ENCODE peak calls at places on chromosomes 16 and 17, in four cellular contexts. One of them, this sample, is unnamed.

GRCh38 chr17:10026786-10027046 is 121.6 kb upstream of the RCVRN start:
- DNase-seq in neural progenitor cell: no peak
- DNase-seq in ovary: no peak
- DNase-seq in AG09309: no peak
- DNase-seq in this sample: no peak

GRCh38 chr17:66625321-66625767 is 209.6 kb upstream of the CACNG5 start:
- DNase-seq in neural progenitor cell: peak; percentile 14
- DNase-seq in AG09309: no peak
- DNase-seq in ovary: no peak
- DNase-seq in this sample: no peak

GRCh38 chr16:69049146-69049545 is 56.3 kb upstream of the HAS3 start:
- DNase-seq in ovary: no peak
- DNase-seq in AG09309: no peak
- DNase-seq in neural progenitor cell: no peak
- DNase-seq in this sample: no peak

GRCh38 chr16:73202176-73202729 is 154.3 kb upstream of the ZFHX3 start:
- DNase-seq in AG09309: peak; percentile 98
- DNase-seq in neural progenitor cell: no peak
- DNase-seq in ovary: no peak
- DNase-seq in this sample: peak; percentile 97

GRCh38 chr17:40092581-40092980 is 7.8 kb downstream of the NR1D1 start:
- DNase-seq in ovary: peak; percentile 50
- DNase-seq in neural progenitor cell: no peak
- DNase-seq in AG09309: no peak
- DNase-seq in this sample: no peak

GRCh38 chr17:62692159-62692651 is 64.7 kb downstream of the MRC2 start:
- DNase-seq in ovary: no peak
- DNase-seq in AG09309: no peak
- DNase-seq in neural progenitor cell: no peak
- DNase-seq in this sample: no peak

GRCh38 chr16:82451449-82451848 is 175.3 kb upstream of the CDH13 start:
- DNase-seq in neural progenitor cell: no peak
- DNase-seq in ovary: no peak
- DNase-seq in AG09309: no peak
- DNase-seq in this sample: no peak

GRCh38 chr17:70327723-70328122 is 158.4 kb downstream of the KCNJ2 start:
- DNase-seq in AG09309: no peak
- DNase-seq in neural progenitor cell: no peak
- DNase-seq in ovary: no peak
- DNase-seq in this sample: no peak

GRCh38 chr16:9136596-9136995 is 45.2 kb downstream of the HAPSTR1 start:
- DNase-seq in AG09309: no peak
- DNase-seq in ovary: no peak
- DNase-seq in neural progenitor cell: no peak
- DNase-seq in this sample: no peak

GRCh38 chr17:68053237-68054030 is 17.9 kb downstream of the KPNA2 start:
- DNase-seq in AG09309: peak; percentile 77
- DNase-seq in ovary: no peak
- DNase-seq in neural progenitor cell: no peak
- DNase-seq in this sample: no peak

GRCh38 chr17:10683853-10684252 is 13.5 kb downstream of the SCO1 start:
- DNase-seq in neural progenitor cell: peak; percentile 41
- DNase-seq in ovary: no peak
- DNase-seq in AG09309: peak; percentile 28
- DNase-seq in this sample: no peak

GRCh38 chr17:12348476-12348875 is 317.2 kb upstream of the MYOCD start:
- DNase-seq in ovary: no peak
- DNase-seq in AG09309: no peak
- DNase-seq in neural progenitor cell: no peak
- DNase-seq in this sample: no peak

GRCh38 chr16:89194340-89195311 is 5.7 kb downstream of the SLC22A31 start:
- DNase-seq in AG09309: no peak
- DNase-seq in neural progenitor cell: no peak
- DNase-seq in ovary: peak; percentile 21
- DNase-seq in this sample: no peak

GRCh38 chr16:88536971-88537751 is 33.0 kb upstream of the ZC3H18 start:
- DNase-seq in neural progenitor cell: no peak
- DNase-seq in AG09309: no peak
- DNase-seq in ovary: no peak
- DNase-seq in this sample: no peak

GRCh38 chr16:88338896-88339295 is 43.9 kb upstream of the ZNF469 start:
- DNase-seq in ovary: no peak
- DNase-seq in neural progenitor cell: no peak
- DNase-seq in AG09309: no peak
- DNase-seq in this sample: no peak

GRCh38 chr16:81513204-81514040 is 68.8 kb downstream of the CMIP start:
- DNase-seq in AG09309: no peak
- DNase-seq in neural progenitor cell: peak; percentile 48
- DNase-seq in ovary: peak; percentile 69
- DNase-seq in this sample: no peak

GRCh38 chr16:24999856-25000447 is 15.2 kb downstream of the ARHGAP17 start:
- DNase-seq in neural progenitor cell: no peak
- DNase-seq in AG09309: no peak
- DNase-seq in ovary: no peak
- DNase-seq in this sample: no peak
- TF ChIP-seq CTCF in neural progenitor cell: no peak
- TF ChIP-seq CTCF in AG09309: no peak
- TF ChIP-seq CTCF in ovary: no peak
- TF ChIP-seq CTCF in this sample: no peak

GRCh38 chr16:15434425-15435215 is at the start of gene BMERB1:
- DNase-seq in AG09309: no peak
- DNase-seq in neural progenitor cell: peak; percentile 92
- DNase-seq in ovary: peak; percentile 70
- DNase-seq in this sample: no peak
- H3K4me3 ChIP-seq in AG09309: peak within 1 kb of the TSS; percentile 86
- H3K4me3 ChIP-seq in neural progenitor cell: peak within 1 kb of the TSS; percentile 76
- H3K4me3 ChIP-seq in ovary: peak within 1 kb of the TSS; percentile 83
- H3K4me3 ChIP-seq in this sample: peak within 1 kb of the TSS; percentile 94

GRCh38 chr16:180101-180920 is at the start of gene HBQ1:
- DNase-seq in AG09309: no peak
- DNase-seq in ovary: peak; percentile 36
- DNase-seq in neural progenitor cell: peak; percentile 78
- DNase-seq in this sample: no peak
- TF ChIP-seq CTCF in AG09309: peak; percentile 6
- TF ChIP-seq CTCF in ovary: peak; percentile 43
- TF ChIP-seq CTCF in neural progenitor cell: peak; percentile 66
- TF ChIP-seq CTCF in this sample: peak; percentile 14

GRCh38 chr16:27273330-27273669 is 4.7 kb upstream of the NSMCE1 start:
- DNase-seq in ovary: no peak
- DNase-seq in AG09309: no peak
- DNase-seq in neural progenitor cell: no peak
- DNase-seq in this sample: no peak

GRCh38 chr16:27270389-27270788 is 1.8 kb upstream of the NSMCE1 start:
- DNase-seq in ovary: no peak
- DNase-seq in AG09309: no peak
- DNase-seq in neural progenitor cell: no peak
- DNase-seq in this sample: no peak

GRCh38 chr16:27272076-27272475 is 3.5 kb upstream of the NSMCE1 start:
- DNase-seq in ovary: no peak
- DNase-seq in neural progenitor cell: no peak
- DNase-seq in AG09309: no peak
- DNase-seq in this sample: no peak

GRCh38 chr16:27275394-27275793 is 6.8 kb upstream of the NSMCE1 start:
- DNase-seq in ovary: no peak
- DNase-seq in AG09309: no peak
- DNase-seq in neural progenitor cell: no peak
- DNase-seq in this sample: no peak

GRCh38 chr16:27273670-27274522 is 5.3 kb upstream of the NSMCE1 start:
- DNase-seq in neural progenitor cell: no peak
- DNase-seq in AG09309: no peak
- DNase-seq in ovary: no peak
- DNase-seq in this sample: no peak
- H3K4me3 ChIP-seq in neural progenitor cell: no peak overlapping the region
- H3K4me3 ChIP-seq in AG09309: no peak overlapping the region
- H3K4me3 ChIP-seq in ovary: no peak overlapping the region
- H3K4me3 ChIP-seq in this sample: no peak overlapping the region

GRCh38 chr17:58643147-58643546 is 48.7 kb downstream of the TEX14 start:
- DNase-seq in AG09309: no peak
- DNase-seq in ovary: no peak
- DNase-seq in neural progenitor cell: no peak
- DNase-seq in this sample: peak; percentile 38
- TF ChIP-seq CTCF in AG09309: no peak
- TF ChIP-seq CTCF in ovary: no peak
- TF ChIP-seq CTCF in neural progenitor cell: no peak
- TF ChIP-seq CTCF in this sample: no peak

DNA sequence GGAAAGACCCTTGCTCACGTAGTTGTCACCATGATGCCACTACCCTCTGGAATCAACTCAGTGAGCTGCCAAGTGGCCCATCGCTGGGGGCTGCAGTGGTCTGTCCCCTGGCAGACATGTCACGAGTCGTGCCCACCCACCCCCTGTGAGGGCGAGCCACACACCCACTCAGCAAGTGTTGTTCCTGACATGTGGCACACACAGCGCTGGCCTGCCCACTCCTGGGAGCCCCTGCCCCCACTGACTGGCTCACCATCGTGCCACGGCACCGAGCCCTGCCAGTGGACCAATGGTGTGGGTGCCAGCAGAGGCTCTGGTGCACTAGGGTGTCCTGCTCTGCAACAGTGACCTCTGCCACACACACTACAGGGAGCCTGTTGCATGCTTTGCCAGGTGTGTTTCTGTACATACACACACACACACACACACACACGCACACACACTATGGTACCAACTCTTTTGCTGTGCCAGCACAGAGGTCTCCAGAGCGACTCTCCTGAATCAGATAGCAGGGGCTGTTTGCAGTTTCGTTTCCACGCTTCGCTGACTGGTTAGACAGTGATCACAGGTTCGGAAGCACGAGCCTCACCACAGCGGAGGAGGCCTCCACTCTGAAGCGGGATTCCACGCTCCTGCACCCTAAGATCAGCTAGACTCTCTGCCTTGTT is 7.7 kb downstream of the RTN4RL1 start:
- DNase-seq in AG09309: no peak
- DNase-seq in neural progenitor cell: no peak
- DNase-seq in ovary: no peak
- DNase-seq in this sample: no peak
- H3K4me3 ChIP-seq in AG09309: no peak overlapping the region
- H3K4me3 ChIP-seq in neural progenitor cell: no peak overlapping the region
- H3K4me3 ChIP-seq in ovary: no peak overlapping the region
- H3K4me3 ChIP-seq in this sample: no peak overlapping the region

GRCh38 chr17:75753514-75754377 is 11.2 kb downstream of the GALK1 start:
- DNase-seq in AG09309: no peak
- DNase-seq in ovary: peak; percentile 79
- DNase-seq in neural progenitor cell: peak; percentile 89
- DNase-seq in this sample: no peak
- TF ChIP-seq CTCF in AG09309: peak; percentile 33
- TF ChIP-seq CTCF in ovary: peak; percentile 78
- TF ChIP-seq CTCF in neural progenitor cell: peak; percentile 70
- TF ChIP-seq CTCF in this sample: peak; percentile 73

This sample was measured in AG04449.